ENCODE peak calls at places on chromosomes 11 and 22, in ten cellular contexts. X, H, F, B, E, C, I, P, O and V are unnamed samples.

GRCh38 chr11:31804439-31805036 is 6.6 kb downstream of the PAX6 start:
- DNase-seq in E (no peak), P (no peak), O (peak; percentile 36), X (no peak), B (no peak), F (no peak), H (no peak), C (no peak), I (no peak), V (no peak)

GRCh38 chr11:120324932-120325810 is at the start of gene TLCD5:
- DNase-seq in O (peak; percentile 70), I (no peak), F (peak; percentile 55), P (peak; percentile 46), C (no peak), H (peak; percentile 54), X (peak; percentile 78), E (peak; percentile 42), B (peak; percentile 62), V (no peak)

GRCh38 chr11:131370901-131371790 is 731 bp downstream of the NTM start:
- DNase-seq in B (no peak), P (no peak), O (no peak), X (no peak), I (no peak), F (no peak), E (no peak), H (no peak), C (no peak), V (no peak)

GRCh38 chr11:34960277-34960676 is 43.9 kb downstream of the PDHX start:
- DNase-seq in X (no peak), F (no peak), I (no peak), C (no peak), P (no peak), H (no peak), B (no peak), O (no peak), E (no peak), V (no peak)

GRCh38 chr11:129815596-129816461 is at the start of gene TMEM45B:
- DNase-seq in E (no peak), F (peak; percentile 75), P (no peak), B (peak; percentile 24), I (no peak), X (no peak), O (peak; percentile 93), C (no peak), H (no peak), V (no peak)

GRCh38 chr11:119843760-119844330 is 114.8 kb upstream of the NECTIN1 start:
- DNase-seq in C (no peak), X (no peak), H (no peak), E (peak; percentile 25), P (no peak), F (no peak), I (no peak), O (no peak), B (no peak), V (no peak)

GRCh38 chr22:38230916-38231315 is 29.1 kb downstream of the MAFF start:
- DNase-seq in I (no peak), F (no peak), C (no peak), P (no peak), X (no peak), E (no peak), B (no peak), H (no peak), O (peak; percentile 29), V (no peak)

GRCh38 chr11:59186130-59186594 is 14.2 kb downstream of the DTX4 start:
- DNase-seq in E (peak; percentile 50), I (no peak), F (peak; percentile 73), P (no peak), X (peak; percentile 24), B (peak; percentile 72), C (no peak), H (peak; percentile 57), O (peak; percentile 82), V (no peak)

GRCh38 chr11:46363455-46363920 is 16.2 kb downstream of the DGKZ start:
- DNase-seq in B (no peak), C (no peak), E (peak; percentile 97), P (no peak), O (no peak), I (no peak), X (no peak), H (peak; percentile 52), F (no peak), V (peak; percentile 98)

GRCh38 chr11:74319139-74319538 is 7.7 kb upstream of the P4HA3 start:
- DNase-seq in E (peak; percentile 57), O (no peak), I (no peak), C (no peak), P (no peak), F (no peak), H (no peak), X (peak; percentile 77), B (no peak), V (no peak)
- TF ChIP-seq POLR2A in E (no peak), O (no peak), I (no peak), C (no peak), P (no peak), F (no peak), H (no peak), X (no peak), B (no peak), V (no peak)

GRCh38 chr11:14254533-14255530 is 104.2 kb downstream of the RRAS2 start:
- DNase-seq in C (no peak), X (no peak), F (no peak), B (no peak), E (no peak), I (no peak), H (no peak), O (no peak), P (no peak), V (no peak)

GRCh38 chr11:14259870-14260269 is 99.1 kb downstream of the RRAS2 start:
- DNase-seq in B (no peak), H (no peak), O (no peak), P (no peak), C (no peak), F (no peak), I (no peak), X (no peak), E (no peak), V (no peak)

GRCh38 chr11:14261094-14261493 is 97.9 kb downstream of the RRAS2 start:
- DNase-seq in I (no peak), E (no peak), F (no peak), O (no peak), B (no peak), C (no peak), H (no peak), X (no peak), P (no peak), V (no peak)

GRCh38 chr11:14259186-14259784 is 99.7 kb downstream of the RRAS2 start:
- DNase-seq in C (no peak), I (no peak), B (no peak), H (no peak), X (no peak), E (no peak), O (no peak), P (no peak), F (no peak), V (no peak)

DNA sequence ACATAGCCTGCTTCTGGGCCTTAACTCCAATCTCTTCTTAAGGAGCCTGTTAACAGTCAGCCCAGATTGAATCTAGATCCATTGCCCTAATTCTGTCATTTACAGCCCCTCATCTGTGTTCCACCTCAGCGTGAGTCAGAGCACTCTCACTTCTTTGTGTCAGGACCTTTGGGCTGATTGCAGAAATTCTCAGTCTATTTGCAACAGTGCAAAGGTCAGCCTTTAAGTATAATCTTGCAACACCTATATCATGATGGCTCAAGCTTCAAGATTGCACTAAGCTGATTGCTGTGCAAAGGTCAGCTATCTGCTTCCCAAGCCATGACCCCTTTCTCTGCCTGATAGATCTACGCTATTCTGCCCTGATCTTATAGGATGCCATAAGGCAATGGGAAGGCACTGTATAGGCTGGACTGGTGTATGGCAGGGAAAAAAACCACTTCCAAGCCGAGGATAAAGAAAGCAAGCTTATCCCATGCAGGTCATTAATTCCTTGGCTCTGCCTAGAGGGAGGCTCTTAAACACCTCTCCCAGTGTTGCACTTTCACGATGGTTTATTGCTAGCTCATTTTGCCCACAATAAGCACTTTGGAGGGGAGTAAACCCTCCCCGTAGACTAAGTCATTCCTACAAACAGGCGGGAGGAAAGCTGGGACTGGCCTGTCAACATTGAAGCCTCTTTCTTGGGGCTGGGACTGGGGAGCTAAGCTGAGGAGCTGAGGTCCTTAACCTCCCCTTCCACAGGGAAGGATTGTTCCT is 100.6 kb downstream of the RRAS2 start:
- DNase-seq in B (no peak), C (no peak), I (no peak), O (no peak), H (peak; percentile 26), P (no peak), X (peak; percentile 74), E (peak; percentile 26), F (no peak), V (no peak)
- TF ChIP-seq POLR2A in B (no peak), C (no peak), I (no peak), O (no peak), H (no peak), P (no peak), X (no peak), E (no peak), F (no peak), V (no peak)

DNA sequence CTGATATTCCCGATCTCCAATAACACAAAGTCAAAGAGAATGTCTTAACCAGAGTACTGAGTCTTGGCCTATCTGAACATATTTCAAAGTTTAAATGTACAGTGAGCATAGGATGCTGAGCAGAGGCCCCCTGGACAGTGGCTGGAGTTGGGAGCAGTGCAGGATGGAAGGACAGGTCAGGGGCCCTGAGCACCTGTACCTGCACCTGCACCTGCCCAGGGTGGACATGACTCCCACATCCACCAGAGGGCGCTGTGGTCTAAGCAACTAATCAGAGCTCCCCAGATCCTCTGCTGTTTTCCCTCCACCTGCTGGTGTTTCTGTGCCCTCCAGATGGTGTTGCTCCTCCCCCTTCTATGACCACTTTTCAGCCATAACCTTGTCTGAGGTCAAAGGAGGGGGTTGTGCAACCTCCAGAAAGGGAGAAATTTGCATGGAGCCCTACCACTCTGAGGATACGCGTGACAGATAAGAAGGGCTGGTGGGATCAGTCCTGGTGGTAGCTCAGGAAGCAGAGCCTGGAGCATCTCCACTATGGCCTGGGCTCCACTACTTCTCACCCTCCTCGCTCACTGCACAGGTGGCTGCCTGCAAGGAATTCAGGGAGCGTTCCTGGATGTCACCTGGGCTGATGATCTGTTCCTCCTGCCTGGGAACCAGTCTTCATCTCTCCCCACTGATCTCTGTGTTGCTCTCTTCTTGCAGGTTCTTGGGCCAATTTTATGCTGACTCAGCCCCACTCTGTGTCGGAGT is 49.1 kb upstream of the VPREB1 start:
- DNase-seq in X (peak; percentile 75), I (no peak), F (peak; percentile 83), H (peak; percentile 81), P (peak; percentile 48), E (peak; percentile 48), O (peak; percentile 83), C (peak; percentile 25), B (peak; percentile 87), V (peak; percentile 35)
- TF ChIP-seq POLR2A in X (no peak), I (no peak), F (no peak), H (no peak), P (no peak), E (no peak), O (no peak), C (no peak), B (no peak), V (no peak)

DNA sequence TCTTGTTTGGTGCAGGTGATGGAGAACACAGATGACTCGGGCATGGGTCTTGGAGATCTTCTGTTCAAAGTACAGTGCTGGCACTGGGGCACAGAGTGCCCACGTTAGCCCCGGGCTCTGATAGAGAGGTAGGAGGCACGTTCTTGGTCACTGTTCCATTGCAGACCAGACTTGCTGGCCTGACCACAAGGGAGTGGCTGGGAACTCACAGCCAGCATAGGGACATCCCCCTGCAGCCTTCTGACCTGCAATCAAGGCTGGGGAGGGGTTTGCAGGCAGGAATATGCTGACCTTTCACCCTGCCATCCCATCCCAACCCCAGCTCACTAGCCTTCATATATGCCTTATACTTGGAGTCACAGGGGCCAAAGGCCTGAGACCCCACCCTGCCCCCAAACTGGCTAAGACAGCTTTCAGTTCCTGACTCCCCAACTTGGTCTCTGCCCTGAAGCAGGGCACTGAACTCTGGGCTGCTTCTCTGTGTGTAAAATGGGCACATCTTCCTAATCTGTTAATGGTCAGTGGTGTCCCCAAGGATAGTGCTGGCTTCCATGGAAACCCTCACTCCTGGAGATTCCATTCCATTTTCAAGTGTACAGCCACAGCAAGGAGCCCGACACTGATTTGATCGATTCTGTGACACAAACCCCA is 4.6 kb downstream of the MRPL49 start:
- DNase-seq in X (no peak), E (no peak), I (peak; percentile 46), B (no peak), P (no peak), F (no peak), C (no peak), O (peak; percentile 11), H (no peak), V (no peak)
- TF ChIP-seq POLR2A in X (no peak), E (no peak), I (no peak), B (peak; percentile 11), P (no peak), F (no peak), C (no peak), O (no peak), H (no peak), V (no peak)